ENCODE peak calls at places on chromosomes 6 and 20, in seven cellular contexts. X is esophagus squamous epithelium, H is AG09309, M is choroid plexus epithelial cell, N is breast epithelium, I is upper lobe of right lung, C is left ventricle myocardium inferior. U is an unnamed sample.

GRCh38 chr6:159761873-159762680 is at the start of gene ACAT2:
- DNase-seq in X (peak), H (peak), M (peak), N (peak), I (peak), C (peak), U (peak)

GRCh38 chr20:43766917-43767316 is 40.1 kb upstream of the GTSF1L start:
- DNase-seq in X (no peak), H (no peak), M (no peak), N (no peak), I (no peak), C (no peak), U (no peak)

GRCh38 chr6:135087803-135088202 is 33.2 kb upstream of the HBS1L start:
- DNase-seq in X (no peak), H (no peak), M (peak), N (no peak), I (no peak), C (no peak), U (no peak)

GRCh38 chr6:71665931-71666330 is 220.4 kb upstream of the RIMS1 start:
- DNase-seq in X (no peak), H (peak), M (no peak), N (no peak), I (no peak), C (no peak), U (no peak)

GRCh38 chr6:161095916-161096315 is 104.3 kb downstream of the MAP3K4 start:
- DNase-seq in X (no peak), H (no peak), M (no peak), N (no peak), I (no peak), C (no peak), U (no peak)

GRCh38 chr6:87068804-87069203 is 26.1 kb downstream of the CGA start:
- DNase-seq in X (no peak), H (no peak), M (no peak), N (no peak), I (no peak), C (no peak), U (no peak)

GRCh38 chr6:145882121-145882531 is 67.5 kb upstream of the FBXO30 start:
- DNase-seq in X (no peak), H (no peak), M (peak), N (no peak), I (no peak), C (no peak), U (no peak)

GRCh38 chr6:157625764-157626163 is 197.3 kb upstream of the SNX9 start:
- DNase-seq in X (no peak), H (no peak), M (no peak), N (no peak), I (no peak), C (no peak), U (no peak)

GRCh38 chr6:62328607-62329006 is 42.6 kb upstream of the KHDRBS2 start:
- DNase-seq in X (no peak), H (no peak), M (no peak), N (no peak), I (no peak), C (no peak), U (no peak)

GRCh38 chr20:59149678-59150504 is 13.7 kb upstream of the ZNF831 start:
- DNase-seq in X (no peak), H (no peak), M (no peak), N (peak), I (no peak), C (peak), U (no peak)

GRCh38 chr20:20521736-20522135 is 153.8 kb downstream of the INSM1 start:
- DNase-seq in X (no peak), H (no peak), M (no peak), N (no peak), I (no peak), C (no peak), U (no peak)

GRCh38 chr6:17584241-17584803 is 15.8 kb upstream of the FAM8A1 start:
- DNase-seq in X (no peak), H (peak), M (peak), N (no peak), I (no peak), C (no peak), U (no peak)

GRCh38 chr6:53258774-53259155 is 90.0 kb downstream of the ELOVL5 start:
- DNase-seq in X (no peak), H (no peak), M (no peak), N (no peak), I (no peak), C (no peak), U (no peak)

GRCh38 chr6:73516712-73517489 is 3.9 kb downstream of the EEF1A1 start:
- DNase-seq in X (no peak), H (no peak), M (no peak), N (no peak), I (no peak), C (no peak), U (no peak)

GRCh38 chr6:45026003-45026516 is 302.1 kb upstream of the RUNX2 start:
- DNase-seq in X (no peak), H (peak), M (peak), N (no peak), I (no peak), C (no peak), U (no peak)

GRCh38 chr6:169589293-169589692 is 112.5 kb downstream of the WDR27 start:
- DNase-seq in X (no peak), H (no peak), M (peak), N (peak), I (no peak), C (no peak), U (no peak)

GRCh38 chr6:24504642-24505586 is 10.1 kb downstream of the ALDH5A1 start:
- DNase-seq in X (no peak), H (no peak), M (no peak), N (no peak), I (peak), C (no peak), U (no peak)

GRCh38 chr6:92759195-92759594 is 660.2 kb downstream of the EPHA7 start:
- DNase-seq in X (no peak), H (no peak), M (peak), N (no peak), I (no peak), C (no peak), U (no peak)

GRCh38 chr6:107638493-107638892 is 148.6 kb downstream of the SOBP start:
- DNase-seq in X (no peak), H (no peak), M (no peak), N (no peak), I (no peak), C (no peak), U (no peak)

GRCh38 chr6:41428995-41429417 is 93.6 kb downstream of the NCR2 start:
- DNase-seq in X (no peak), H (peak), M (peak), N (no peak), I (no peak), C (peak), U (no peak)

GRCh38 chr6:2237001-2237400 is 8.4 kb downstream of the GMDS start:
- DNase-seq in X (no peak), H (peak), M (peak), N (no peak), I (no peak), C (no peak), U (no peak)

GRCh38 chr6:162343902-162344226 is 383.7 kb downstream of the PRKN start:
- DNase-seq in X (no peak), H (no peak), M (no peak), N (no peak), I (no peak), C (no peak), U (no peak)

GRCh38 chr6:15096894-15097837 is 148.7 kb upstream of the JARID2 start:
- DNase-seq in X (no peak), H (no peak), M (peak), N (no peak), I (no peak), C (no peak), U (no peak)

GRCh38 chr6:33192671-33193602 is 670 bp upstream of the COL11A2 start:
- DNase-seq in X (no peak), H (no peak), M (no peak), N (no peak), I (no peak), C (peak), U (no peak)

DNA sequence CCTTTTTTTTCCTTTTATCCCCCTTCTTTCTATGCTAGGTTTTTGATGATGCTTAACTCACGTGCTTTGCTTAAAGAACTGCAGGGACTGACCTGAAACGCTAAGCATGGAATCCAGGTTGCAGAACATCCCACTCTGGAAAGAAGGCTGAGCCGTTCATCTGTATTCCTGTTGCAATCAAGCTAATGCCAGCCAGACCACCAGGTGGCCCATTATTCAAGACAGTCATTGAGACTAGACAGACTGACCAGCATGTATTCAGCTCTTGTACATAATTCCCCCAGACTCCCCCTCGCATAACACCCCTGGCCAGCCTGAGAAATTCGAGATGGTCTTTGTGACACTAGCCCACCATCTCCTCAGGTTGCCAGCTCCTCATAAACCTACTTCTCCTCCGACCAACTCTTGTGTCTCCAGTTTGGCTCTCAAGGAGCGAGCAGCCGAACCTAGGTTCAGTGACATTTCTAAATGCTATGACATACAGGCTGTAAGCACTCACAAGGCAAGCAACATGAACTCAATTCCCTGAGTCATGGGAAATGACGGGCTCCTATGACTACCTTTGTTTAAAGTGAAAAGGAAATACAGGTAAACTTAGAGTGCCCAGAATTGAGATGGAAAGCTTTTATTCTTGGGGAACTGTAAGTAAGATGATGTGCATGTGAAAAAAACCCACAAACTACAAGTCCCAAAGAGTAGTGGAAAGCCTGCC is 309.3 kb upstream of the CDYL start:
- DNase-seq in X (no peak), H (no peak), M (peak), N (no peak), I (no peak), C (no peak), U (no peak)
- TF ChIP-seq CTCF in X (no peak), H (peak), M (peak), N (no peak), I (no peak), C (no peak), U (no peak)

GRCh38 chr20:61742097-61742805 is 323.4 kb downstream of the TAF4 start:
- DNase-seq in X (no peak), H (no peak), M (peak), N (no peak), I (no peak), C (no peak), U (no peak)
- TF ChIP-seq CTCF in X (no peak), H (no peak), M (peak), N (no peak), I (no peak), C (no peak), U (no peak)

DNA sequence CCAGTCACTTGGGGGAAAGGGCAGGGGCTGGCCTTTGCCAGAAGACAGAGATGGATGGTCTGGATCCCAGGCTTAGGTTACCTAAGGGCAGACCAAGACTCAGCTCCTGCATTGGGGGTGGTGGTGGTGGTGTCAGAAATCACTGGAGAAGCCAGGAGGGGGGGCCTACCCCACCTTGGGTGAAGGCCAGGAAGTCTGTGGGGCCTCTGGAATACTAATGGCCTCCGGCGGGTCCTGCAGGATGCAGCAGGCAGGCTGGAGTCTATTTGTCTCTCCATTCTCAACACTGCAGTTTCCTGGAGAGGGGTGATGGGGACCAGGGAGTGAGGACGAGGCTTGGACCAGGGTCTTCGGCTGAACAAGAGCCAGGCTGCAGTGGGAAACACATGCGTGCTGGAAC is 32.9 kb downstream of the CD40 start:
- DNase-seq in X (no peak), H (no peak), M (no peak), N (no peak), I (no peak), C (no peak), U (no peak)
- TF ChIP-seq CTCF in X (no peak), H (no peak), M (no peak), N (no peak), I (no peak), C (no peak), U (no peak)

DNA sequence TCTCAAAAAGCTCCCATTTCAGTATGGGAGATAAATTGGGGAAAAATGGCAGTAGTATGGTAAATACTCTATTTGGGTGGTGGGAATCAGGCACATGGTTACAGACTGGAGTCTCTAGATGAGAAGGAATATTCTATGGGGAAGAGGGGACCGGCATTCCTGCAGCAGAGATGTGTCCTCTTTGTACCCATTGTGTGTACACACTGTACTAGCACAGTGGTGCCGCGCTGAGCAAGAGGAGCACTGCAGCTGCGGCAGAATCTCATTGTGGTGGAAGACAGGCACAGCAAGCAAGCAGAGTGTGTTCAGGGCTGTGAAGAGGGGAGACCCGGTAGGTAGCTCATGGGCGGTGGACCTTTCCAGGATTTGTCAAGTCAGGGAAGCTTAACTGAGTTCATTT is 13.0 kb downstream of the AFDN start:
- DNase-seq in X (no peak), H (no peak), M (no peak), N (no peak), I (no peak), C (no peak), U (no peak)
- TF ChIP-seq CTCF in X (no peak), H (no peak), M (no peak), N (no peak), I (no peak), C (no peak), U (no peak)

GRCh38 chr20:61918548-61918947 is 147.1 kb downstream of the TAF4 start:
- DNase-seq in X (no peak), H (no peak), M (no peak), N (no peak), I (no peak), C (no peak), U (no peak)
- TF ChIP-seq CTCF in X (no peak), H (peak), M (no peak), N (no peak), I (no peak), C (no peak), U (no peak)

DNA sequence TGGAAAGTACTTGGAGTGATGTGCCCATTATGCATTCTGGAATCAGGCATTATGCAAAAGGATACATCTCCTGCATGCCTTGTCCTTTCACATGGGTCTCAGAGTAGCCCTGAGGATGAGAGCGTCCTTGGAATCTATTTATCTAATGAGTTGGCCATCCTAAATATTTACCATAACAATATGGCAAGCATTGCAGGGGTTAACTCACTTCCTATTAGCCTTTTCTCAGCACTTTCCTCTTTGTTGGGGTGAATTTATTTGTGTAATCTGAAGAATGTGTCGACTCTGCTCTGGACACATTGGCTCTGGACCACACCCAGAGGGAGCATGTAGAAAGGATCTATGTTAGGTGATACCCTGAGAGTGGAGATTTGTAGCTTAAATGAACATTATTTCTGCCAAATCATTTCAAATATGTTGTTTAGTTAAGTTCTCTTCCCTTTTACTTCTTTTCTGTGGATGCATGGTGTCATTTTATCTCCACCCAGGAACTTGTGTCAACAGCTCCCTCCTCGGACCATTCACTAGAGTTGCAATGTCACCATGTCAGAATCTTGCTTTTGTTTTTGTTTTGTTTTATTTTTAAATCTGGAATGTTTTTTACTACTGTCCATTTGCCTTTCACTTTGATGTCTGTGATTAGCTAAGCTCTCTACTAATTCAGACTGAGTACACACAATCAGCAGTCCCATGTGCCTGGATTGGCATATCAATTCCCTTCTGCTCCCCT is 757.0 kb upstream of the MMS22L start:
- DNase-seq in X (no peak), H (no peak), M (peak), N (no peak), I (no peak), C (no peak), U (no peak)
- TF ChIP-seq CTCF in X (no peak), H (no peak), M (peak), N (no peak), I (peak), C (peak), U (no peak)

GRCh38 chr6:27617700-27618689 is 145.1 kb upstream of the ZNF184 start:
- DNase-seq in X (no peak), H (no peak), M (peak), N (no peak), I (no peak), C (no peak), U (no peak)
- TF ChIP-seq CTCF in X (no peak), H (no peak), M (peak), N (no peak), I (no peak), C (no peak), U (no peak)

DNA sequence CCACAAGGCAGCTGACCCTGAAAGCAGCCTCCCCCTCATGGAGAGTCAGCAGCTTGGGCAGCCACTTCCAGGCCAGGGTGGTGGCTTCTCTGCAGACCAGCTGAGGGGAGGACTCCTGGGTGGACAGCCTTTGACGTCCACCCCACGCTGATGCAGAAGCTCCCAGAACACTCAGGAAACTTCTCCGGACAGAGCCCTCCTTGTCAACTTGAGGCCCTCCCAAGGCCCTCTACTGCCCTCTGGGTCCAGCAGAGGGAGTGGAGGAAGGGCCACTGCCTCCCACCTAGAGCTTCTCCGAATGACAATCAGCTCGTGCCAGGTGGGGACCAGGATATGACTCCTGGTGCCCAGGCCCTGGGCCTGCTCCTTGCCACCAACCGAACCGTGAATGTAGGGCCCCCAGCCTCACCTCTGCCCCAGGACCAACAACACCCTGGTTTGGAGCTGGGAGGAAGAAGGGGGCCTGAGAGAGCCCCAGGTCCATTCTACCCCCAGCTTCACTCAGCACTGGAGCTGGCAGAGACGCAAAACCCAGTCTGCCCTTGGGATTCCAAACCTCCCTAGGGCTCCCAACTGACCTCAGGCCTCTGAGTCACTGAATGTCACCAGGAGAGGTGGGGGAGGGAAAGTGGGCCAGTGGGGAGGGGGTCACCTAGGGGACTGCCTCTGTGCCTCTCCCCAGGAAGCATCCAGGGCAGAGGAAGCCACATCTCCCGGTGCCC is 10.9 kb upstream of the SLC22A7 start:
- DNase-seq in X (no peak), H (no peak), M (no peak), N (no peak), I (no peak), C (no peak), U (no peak)
- TF ChIP-seq CTCF in X (no peak), H (peak), M (peak), N (no peak), I (no peak), C (peak), U (no peak)

U was measured in omental fat pad.